ENCODE peak calls at places on chromosomes 12 and 14, in five cellular contexts. R, M, H, L and U are unnamed samples.

GRCh38 chr14:69240527-69241173 is 19.3 kb upstream of the GALNT16 start:
- DNase-seq in R (no peak), H (no peak), M (no peak), L (no peak), U (no peak)

GRCh38 chr14:68685419-68686211 is 107.3 kb downstream of the ZFP36L1 start:
- DNase-seq in H (no peak), M (peak; percentile 87), L (peak; percentile 85), R (peak; percentile 54), U (no peak)

GRCh38 chr12:50032516-50033316 is 7.4 kb upstream of the RACGAP1 start:
- DNase-seq in H (no peak), R (no peak), M (no peak), L (no peak), U (no peak)

GRCh38 chr12:24821691-24822090 is 127.2 kb downstream of the BCAT1 start:
- DNase-seq in M (no peak), H (no peak), R (no peak), L (no peak), U (no peak)

GRCh38 chr14:94640721-94641631 is 28.8 kb downstream of the SERPINA3 start:
- DNase-seq in L (no peak), H (no peak), M (no peak), R (no peak), U (no peak)

GRCh38 chr14:100640481-100641273 is 53.5 kb upstream of the BEGAIN start:
- DNase-seq in H (no peak), L (peak; percentile 78), R (peak; percentile 41), M (peak; percentile 95), U (no peak)

GRCh38 chr12:75294338-75294737 is 35.8 kb downstream of the CAPS2 start:
- DNase-seq in R (no peak), M (no peak), H (no peak), L (no peak), U (no peak)

GRCh38 chr12:106027286-106027685 is 111.5 kb downstream of the NUAK1 start:
- DNase-seq in H (no peak), L (no peak), R (no peak), M (no peak), U (no peak)

GRCh38 chr14:53710615-53711014 is 246.0 kb downstream of the BMP4 start:
- DNase-seq in H (no peak), R (no peak), M (no peak), L (no peak), U (no peak)

GRCh38 chr12:107167756-107168155 is 74.4 kb upstream of the CRY1 start:
- DNase-seq in R (no peak), L (no peak), H (no peak), M (no peak), U (no peak)

GRCh38 chr12:8035440-8036010 is 3.0 kb downstream of the FOXJ2 start:
- DNase-seq in M (no peak), H (no peak), L (no peak), R (no peak), U (no peak)

GRCh38 chr14:61596985-61597384 is 98.3 kb upstream of the HIF1A start:
- DNase-seq in L (no peak), H (no peak), M (no peak), R (no peak), U (no peak)

GRCh38 chr12:63362166-63362565 is 211.2 kb upstream of the AVPR1A start:
- DNase-seq in M (no peak), L (no peak), H (no peak), R (no peak), U (no peak)

GRCh38 chr12:97681612-97682504 is 219.3 kb downstream of the RMST start:
- DNase-seq in R (no peak), L (no peak), H (no peak), M (no peak), U (no peak)

GRCh38 chr14:95998656-95999055 is 40.5 kb upstream of the C14orf132 start:
- DNase-seq in M (no peak), R (no peak), H (no peak), L (no peak), U (no peak)

GRCh38 chr14:102568115-102568614 is 24.3 kb upstream of the RCOR1 start:
- DNase-seq in M (peak; percentile 71), R (no peak), H (no peak), L (peak; percentile 56), U (peak; percentile 81)

GRCh38 chr12:55132816-55133215 is 6.6 kb downstream of the OR9K2 start:
- DNase-seq in M (no peak), L (no peak), R (no peak), H (no peak), U (no peak)

GRCh38 chr14:90301580-90302181 is 30.1 kb downstream of the NRDE2 start:
- DNase-seq in M (peak; percentile 12), R (no peak), L (no peak), H (no peak), U (no peak)

GRCh38 chr14:21880918-21881317 is 207.3 kb upstream of the OR4E1 start:
- DNase-seq in R (no peak), L (no peak), M (no peak), H (no peak), U (no peak)

GRCh38 chr14:73785336-73785833 is 66.2 kb upstream of the PTGR2 start:
- DNase-seq in L (no peak), H (no peak), M (no peak), R (no peak), U (peak; percentile 70)

GRCh38 chr14:23722675-23723074 is 86.5 kb downstream of the DHRS2 start:
- DNase-seq in R (no peak), M (no peak), H (no peak), L (no peak), U (no peak)

GRCh38 chr14:67856806-67857205 is 37.2 kb downstream of the RAD51B start:
- DNase-seq in M (no peak), H (no peak), R (no peak), L (no peak), U (no peak)

GRCh38 chr14:35571598-35571997 is 37.6 kb downstream of the INSM2 start:
- DNase-seq in M (no peak), R (no peak), H (no peak), L (no peak), U (no peak)

GRCh38 chr12:13178568-13179158 is 17.9 kb upstream of the EMP1 start:
- DNase-seq in L (no peak), M (no peak), R (no peak), H (peak; percentile 40), U (no peak)

GRCh38 chr14:35405304-35405996 is 901 bp upstream of the NFKBIA start:
- DNase-seq in R (no peak), L (no peak), M (no peak), H (no peak), U (peak; percentile 68)

GRCh38 chr14:96380735-96381134 is 11.2 kb upstream of the AK7 start:
- DNase-seq in L (no peak), H (no peak), M (peak; percentile 53), R (no peak), U (no peak)